ENCODE peak calls at places on chromosomes 3 and 15, in ten cellular contexts. One of them, this sample, is unnamed.
A peak's percentile ranks its signal among the peaks of the same experiment; 100 is the strongest.

GRCh38 chr3:52533623-52534280 is at the start of gene NT5DC2:
- DNase-seq in stimulated activated naive CD8-positive, alpha-beta T cell treated with anti-CD3 and anti-CD28 coated beads, Interleukin-15, amount 100 ng/mL, for 72 hours: peak; percentile 72
- DNase-seq in HT1080: peak; percentile 41
- DNase-seq in iris pigment epithelial cell: peak; percentile 70
- DNase-seq in foreskin keratinocyte: no peak
- DNase-seq in stimulated activated CD4-positive, alpha-beta T cell treated with anti-CD3 and anti-CD28 coated beads, Interleukin-15, amount 100 ng/mL, for 1 hour: peak; percentile 24
- DNase-seq in HL-60: peak; percentile 34
- DNase-seq in KBM-7: peak; percentile 21
- DNase-seq in M059J: peak; percentile 62
- DNase-seq in sigmoid colon: peak; percentile 86
- DNase-seq in this sample: peak; percentile 73

GRCh38 chr3:188772886-188773285 is 398.9 kb upstream of the TPRG1 start:
- DNase-seq in stimulated activated naive CD8-positive, alpha-beta T cell treated with anti-CD3 and anti-CD28 coated beads, Interleukin-15, amount 100 ng/mL, for 72 hours: no peak
- DNase-seq in HT1080: peak; percentile 70
- DNase-seq in iris pigment epithelial cell: peak; percentile 89
- DNase-seq in foreskin keratinocyte: no peak
- DNase-seq in stimulated activated CD4-positive, alpha-beta T cell treated with anti-CD3 and anti-CD28 coated beads, Interleukin-15, amount 100 ng/mL, for 1 hour: no peak
- DNase-seq in HL-60: no peak
- DNase-seq in KBM-7: no peak
- DNase-seq in M059J: peak; percentile 82
- DNase-seq in sigmoid colon: no peak
- DNase-seq in this sample: no peak

GRCh38 chr3:186452517-186452916 is 90.5 kb upstream of the DGKG start:
- DNase-seq in stimulated activated naive CD8-positive, alpha-beta T cell treated with anti-CD3 and anti-CD28 coated beads, Interleukin-15, amount 100 ng/mL, for 72 hours: no peak
- DNase-seq in HT1080: peak; percentile 92
- DNase-seq in iris pigment epithelial cell: peak; percentile 91
- DNase-seq in foreskin keratinocyte: no peak
- DNase-seq in stimulated activated CD4-positive, alpha-beta T cell treated with anti-CD3 and anti-CD28 coated beads, Interleukin-15, amount 100 ng/mL, for 1 hour: no peak
- DNase-seq in HL-60: no peak
- DNase-seq in KBM-7: no peak
- DNase-seq in M059J: peak; percentile 97
- DNase-seq in sigmoid colon: no peak
- DNase-seq in this sample: no peak

GRCh38 chr3:165983284-165983683 is 146.1 kb upstream of the BCHE start:
- DNase-seq in stimulated activated naive CD8-positive, alpha-beta T cell treated with anti-CD3 and anti-CD28 coated beads, Interleukin-15, amount 100 ng/mL, for 72 hours: no peak
- DNase-seq in HT1080: peak; percentile 70
- DNase-seq in iris pigment epithelial cell: peak; percentile 20
- DNase-seq in foreskin keratinocyte: peak; percentile 5
- DNase-seq in stimulated activated CD4-positive, alpha-beta T cell treated with anti-CD3 and anti-CD28 coated beads, Interleukin-15, amount 100 ng/mL, for 1 hour: no peak
- DNase-seq in HL-60: no peak
- DNase-seq in KBM-7: no peak
- DNase-seq in M059J: peak; percentile 28
- DNase-seq in sigmoid colon: no peak
- DNase-seq in this sample: no peak

GRCh38 chr15:62087671-62088360 is 21.0 kb downstream of the C2CD4A start:
- DNase-seq in stimulated activated naive CD8-positive, alpha-beta T cell treated with anti-CD3 and anti-CD28 coated beads, Interleukin-15, amount 100 ng/mL, for 72 hours: no peak
- DNase-seq in HT1080: no peak
- DNase-seq in iris pigment epithelial cell: peak; percentile 21
- DNase-seq in foreskin keratinocyte: no peak
- DNase-seq in stimulated activated CD4-positive, alpha-beta T cell treated with anti-CD3 and anti-CD28 coated beads, Interleukin-15, amount 100 ng/mL, for 1 hour: no peak
- DNase-seq in HL-60: no peak
- DNase-seq in KBM-7: no peak
- DNase-seq in M059J: no peak
- DNase-seq in sigmoid colon: no peak
- DNase-seq in this sample: no peak

GRCh38 chr3:33447958-33448357 is 7.8 kb upstream of the UBP1 start:
- DNase-seq in stimulated activated naive CD8-positive, alpha-beta T cell treated with anti-CD3 and anti-CD28 coated beads, Interleukin-15, amount 100 ng/mL, for 72 hours: no peak
- DNase-seq in HT1080: no peak
- DNase-seq in iris pigment epithelial cell: no peak
- DNase-seq in foreskin keratinocyte: no peak
- DNase-seq in stimulated activated CD4-positive, alpha-beta T cell treated with anti-CD3 and anti-CD28 coated beads, Interleukin-15, amount 100 ng/mL, for 1 hour: no peak
- DNase-seq in HL-60: no peak
- DNase-seq in KBM-7: no peak
- DNase-seq in M059J: no peak
- DNase-seq in sigmoid colon: no peak
- DNase-seq in this sample: no peak

GRCh38 chr3:11407644-11408043 is 135.4 kb downstream of the ATG7 start:
- DNase-seq in stimulated activated naive CD8-positive, alpha-beta T cell treated with anti-CD3 and anti-CD28 coated beads, Interleukin-15, amount 100 ng/mL, for 72 hours: no peak
- DNase-seq in HT1080: no peak
- DNase-seq in iris pigment epithelial cell: no peak
- DNase-seq in foreskin keratinocyte: no peak
- DNase-seq in stimulated activated CD4-positive, alpha-beta T cell treated with anti-CD3 and anti-CD28 coated beads, Interleukin-15, amount 100 ng/mL, for 1 hour: no peak
- DNase-seq in HL-60: no peak
- DNase-seq in KBM-7: no peak
- DNase-seq in M059J: peak; percentile 12
- DNase-seq in sigmoid colon: no peak
- DNase-seq in this sample: no peak

GRCh38 chr3:14472471-14473351 is 67.4 kb downstream of the GRIP2 start:
- DNase-seq in stimulated activated naive CD8-positive, alpha-beta T cell treated with anti-CD3 and anti-CD28 coated beads, Interleukin-15, amount 100 ng/mL, for 72 hours: no peak
- DNase-seq in HT1080: peak; percentile 94
- DNase-seq in iris pigment epithelial cell: peak; percentile 94
- DNase-seq in foreskin keratinocyte: no peak
- DNase-seq in stimulated activated CD4-positive, alpha-beta T cell treated with anti-CD3 and anti-CD28 coated beads, Interleukin-15, amount 100 ng/mL, for 1 hour: no peak
- DNase-seq in HL-60: no peak
- DNase-seq in KBM-7: no peak
- DNase-seq in M059J: peak; percentile 98
- DNase-seq in sigmoid colon: no peak
- DNase-seq in this sample: no peak

GRCh38 chr15:89358755-89359439 is 24.3 kb upstream of the POLG start:
- DNase-seq in stimulated activated naive CD8-positive, alpha-beta T cell treated with anti-CD3 and anti-CD28 coated beads, Interleukin-15, amount 100 ng/mL, for 72 hours: peak; percentile 86
- DNase-seq in HT1080: peak; percentile 73
- DNase-seq in iris pigment epithelial cell: peak; percentile 64
- DNase-seq in foreskin keratinocyte: no peak
- DNase-seq in stimulated activated CD4-positive, alpha-beta T cell treated with anti-CD3 and anti-CD28 coated beads, Interleukin-15, amount 100 ng/mL, for 1 hour: peak; percentile 67
- DNase-seq in HL-60: peak; percentile 67
- DNase-seq in KBM-7: peak; percentile 91
- DNase-seq in M059J: peak; percentile 57
- DNase-seq in sigmoid colon: peak; percentile 81
- DNase-seq in this sample: peak; percentile 71

GRCh38 chr3:38163117-38163870 is 2.0 kb upstream of the OXSR1 start:
- DNase-seq in stimulated activated naive CD8-positive, alpha-beta T cell treated with anti-CD3 and anti-CD28 coated beads, Interleukin-15, amount 100 ng/mL, for 72 hours: no peak
- DNase-seq in HT1080: no peak
- DNase-seq in iris pigment epithelial cell: no peak
- DNase-seq in foreskin keratinocyte: no peak
- DNase-seq in stimulated activated CD4-positive, alpha-beta T cell treated with anti-CD3 and anti-CD28 coated beads, Interleukin-15, amount 100 ng/mL, for 1 hour: no peak
- DNase-seq in HL-60: peak; percentile 50
- DNase-seq in KBM-7: no peak
- DNase-seq in M059J: no peak
- DNase-seq in sigmoid colon: no peak
- DNase-seq in this sample: no peak

GRCh38 chr3:121651684-121652083 is 9.0 kb downstream of the HCLS1 start:
- DNase-seq in stimulated activated naive CD8-positive, alpha-beta T cell treated with anti-CD3 and anti-CD28 coated beads, Interleukin-15, amount 100 ng/mL, for 72 hours: no peak
- DNase-seq in HT1080: peak; percentile 24
- DNase-seq in iris pigment epithelial cell: peak; percentile 26
- DNase-seq in foreskin keratinocyte: no peak
- DNase-seq in stimulated activated CD4-positive, alpha-beta T cell treated with anti-CD3 and anti-CD28 coated beads, Interleukin-15, amount 100 ng/mL, for 1 hour: no peak
- DNase-seq in HL-60: no peak
- DNase-seq in KBM-7: no peak
- DNase-seq in M059J: peak; percentile 26
- DNase-seq in sigmoid colon: no peak
- DNase-seq in this sample: peak; percentile 67

GRCh38 chr3:108377384-108377783 is 81.0 kb downstream of the HHLA2 start:
- DNase-seq in stimulated activated naive CD8-positive, alpha-beta T cell treated with anti-CD3 and anti-CD28 coated beads, Interleukin-15, amount 100 ng/mL, for 72 hours: no peak
- DNase-seq in HT1080: no peak
- DNase-seq in iris pigment epithelial cell: no peak
- DNase-seq in foreskin keratinocyte: no peak
- DNase-seq in stimulated activated CD4-positive, alpha-beta T cell treated with anti-CD3 and anti-CD28 coated beads, Interleukin-15, amount 100 ng/mL, for 1 hour: no peak
- DNase-seq in HL-60: no peak
- DNase-seq in KBM-7: no peak
- DNase-seq in M059J: no peak
- DNase-seq in sigmoid colon: no peak
- DNase-seq in this sample: no peak

GRCh38 chr3:128170866-128171516 is 17.7 kb downstream of the EEFSEC start:
- DNase-seq in stimulated activated naive CD8-positive, alpha-beta T cell treated with anti-CD3 and anti-CD28 coated beads, Interleukin-15, amount 100 ng/mL, for 72 hours: no peak
- DNase-seq in HT1080: peak; percentile 79
- DNase-seq in iris pigment epithelial cell: peak; percentile 82
- DNase-seq in foreskin keratinocyte: no peak
- DNase-seq in stimulated activated CD4-positive, alpha-beta T cell treated with anti-CD3 and anti-CD28 coated beads, Interleukin-15, amount 100 ng/mL, for 1 hour: no peak
- DNase-seq in HL-60: peak; percentile 66
- DNase-seq in KBM-7: peak; percentile 90
- DNase-seq in M059J: peak; percentile 67
- DNase-seq in sigmoid colon: peak; percentile 85
- DNase-seq in this sample: peak; percentile 26

GRCh38 chr3:15404767-15405166 is 22.6 kb downstream of the METTL6 start:
- DNase-seq in stimulated activated naive CD8-positive, alpha-beta T cell treated with anti-CD3 and anti-CD28 coated beads, Interleukin-15, amount 100 ng/mL, for 72 hours: no peak
- DNase-seq in HT1080: no peak
- DNase-seq in iris pigment epithelial cell: no peak
- DNase-seq in foreskin keratinocyte: no peak
- DNase-seq in stimulated activated CD4-positive, alpha-beta T cell treated with anti-CD3 and anti-CD28 coated beads, Interleukin-15, amount 100 ng/mL, for 1 hour: no peak
- DNase-seq in HL-60: no peak
- DNase-seq in KBM-7: no peak
- DNase-seq in M059J: no peak
- DNase-seq in sigmoid colon: no peak
- DNase-seq in this sample: no peak

GRCh38 chr3:152834354-152835310 is at the start of gene P2RY1:
- DNase-seq in stimulated activated naive CD8-positive, alpha-beta T cell treated with anti-CD3 and anti-CD28 coated beads, Interleukin-15, amount 100 ng/mL, for 72 hours: peak; percentile 41
- DNase-seq in HT1080: peak; percentile 92
- DNase-seq in iris pigment epithelial cell: peak; percentile 67
- DNase-seq in foreskin keratinocyte: peak; percentile 62
- DNase-seq in stimulated activated CD4-positive, alpha-beta T cell treated with anti-CD3 and anti-CD28 coated beads, Interleukin-15, amount 100 ng/mL, for 1 hour: no peak
- DNase-seq in HL-60: peak; percentile 27
- DNase-seq in KBM-7: peak; percentile 95
- DNase-seq in M059J: peak; percentile 41
- DNase-seq in sigmoid colon: peak; percentile 84
- DNase-seq in this sample: peak; percentile 13

GRCh38 chr3:105997800-105998526 is 129.2 kb upstream of the CBLB start:
- DNase-seq in stimulated activated naive CD8-positive, alpha-beta T cell treated with anti-CD3 and anti-CD28 coated beads, Interleukin-15, amount 100 ng/mL, for 72 hours: no peak
- DNase-seq in HT1080: peak; percentile 100
- DNase-seq in iris pigment epithelial cell: peak; percentile 98
- DNase-seq in foreskin keratinocyte: peak; percentile 99
- DNase-seq in stimulated activated CD4-positive, alpha-beta T cell treated with anti-CD3 and anti-CD28 coated beads, Interleukin-15, amount 100 ng/mL, for 1 hour: no peak
- DNase-seq in HL-60: peak; percentile 85
- DNase-seq in KBM-7: peak; percentile 52
- DNase-seq in M059J: peak; percentile 98
- DNase-seq in sigmoid colon: no peak
- DNase-seq in this sample: no peak

GRCh38 chr3:72152551-72153476 is 367.9 kb upstream of the PROK2 start:
- DNase-seq in stimulated activated naive CD8-positive, alpha-beta T cell treated with anti-CD3 and anti-CD28 coated beads, Interleukin-15, amount 100 ng/mL, for 72 hours: no peak
- DNase-seq in HT1080: peak; percentile 7
- DNase-seq in iris pigment epithelial cell: peak; percentile 61
- DNase-seq in foreskin keratinocyte: no peak
- DNase-seq in stimulated activated CD4-positive, alpha-beta T cell treated with anti-CD3 and anti-CD28 coated beads, Interleukin-15, amount 100 ng/mL, for 1 hour: no peak
- DNase-seq in HL-60: no peak
- DNase-seq in KBM-7: no peak
- DNase-seq in M059J: peak; percentile 18
- DNase-seq in sigmoid colon: peak; percentile 90
- DNase-seq in this sample: peak; percentile 86

GRCh38 chr3:97793415-97794019 is 28.3 kb upstream of the CRYBG3 start:
- DNase-seq in stimulated activated naive CD8-positive, alpha-beta T cell treated with anti-CD3 and anti-CD28 coated beads, Interleukin-15, amount 100 ng/mL, for 72 hours: no peak
- DNase-seq in HT1080: peak; percentile 54
- DNase-seq in iris pigment epithelial cell: peak; percentile 56
- DNase-seq in foreskin keratinocyte: peak; percentile 9
- DNase-seq in stimulated activated CD4-positive, alpha-beta T cell treated with anti-CD3 and anti-CD28 coated beads, Interleukin-15, amount 100 ng/mL, for 1 hour: no peak
- DNase-seq in HL-60: no peak
- DNase-seq in KBM-7: peak; percentile 79
- DNase-seq in M059J: peak; percentile 72
- DNase-seq in sigmoid colon: no peak
- DNase-seq in this sample: peak; percentile 34

GRCh38 chr3:24004171-24004938 is 59.3 kb downstream of the NR1D2 start:
- DNase-seq in stimulated activated naive CD8-positive, alpha-beta T cell treated with anti-CD3 and anti-CD28 coated beads, Interleukin-15, amount 100 ng/mL, for 72 hours: peak; percentile 55
- DNase-seq in HT1080: peak; percentile 55
- DNase-seq in iris pigment epithelial cell: no peak
- DNase-seq in foreskin keratinocyte: peak; percentile 75
- DNase-seq in stimulated activated CD4-positive, alpha-beta T cell treated with anti-CD3 and anti-CD28 coated beads, Interleukin-15, amount 100 ng/mL, for 1 hour: no peak
- DNase-seq in HL-60: no peak
- DNase-seq in KBM-7: no peak
- DNase-seq in M059J: no peak
- DNase-seq in sigmoid colon: no peak
- DNase-seq in this sample: no peak

GRCh38 chr15:90774731-90775521 is 57.8 kb downstream of the BLM start:
- DNase-seq in stimulated activated naive CD8-positive, alpha-beta T cell treated with anti-CD3 and anti-CD28 coated beads, Interleukin-15, amount 100 ng/mL, for 72 hours: no peak
- DNase-seq in HT1080: peak; percentile 90
- DNase-seq in iris pigment epithelial cell: peak; percentile 79
- DNase-seq in foreskin keratinocyte: peak; percentile 59
- DNase-seq in stimulated activated CD4-positive, alpha-beta T cell treated with anti-CD3 and anti-CD28 coated beads, Interleukin-15, amount 100 ng/mL, for 1 hour: no peak
- DNase-seq in HL-60: no peak
- DNase-seq in KBM-7: no peak
- DNase-seq in M059J: peak; percentile 92
- DNase-seq in sigmoid colon: no peak
- DNase-seq in this sample: no peak

GRCh38 chr3:196496183-196496582 is 7.4 kb downstream of the RNF168 start:
- DNase-seq in stimulated activated naive CD8-positive, alpha-beta T cell treated with anti-CD3 and anti-CD28 coated beads, Interleukin-15, amount 100 ng/mL, for 72 hours: no peak
- DNase-seq in HT1080: no peak
- DNase-seq in iris pigment epithelial cell: no peak
- DNase-seq in foreskin keratinocyte: no peak
- DNase-seq in stimulated activated CD4-positive, alpha-beta T cell treated with anti-CD3 and anti-CD28 coated beads, Interleukin-15, amount 100 ng/mL, for 1 hour: no peak
- DNase-seq in HL-60: no peak
- DNase-seq in KBM-7: no peak
- DNase-seq in M059J: no peak
- DNase-seq in sigmoid colon: no peak
- DNase-seq in this sample: no peak

GRCh38 chr3:126539558-126540250 is 15.7 kb downstream of the CHST13 start:
- DNase-seq in stimulated activated naive CD8-positive, alpha-beta T cell treated with anti-CD3 and anti-CD28 coated beads, Interleukin-15, amount 100 ng/mL, for 72 hours: no peak
- DNase-seq in HT1080: no peak
- DNase-seq in iris pigment epithelial cell: no peak
- DNase-seq in foreskin keratinocyte: no peak
- DNase-seq in stimulated activated CD4-positive, alpha-beta T cell treated with anti-CD3 and anti-CD28 coated beads, Interleukin-15, amount 100 ng/mL, for 1 hour: no peak
- DNase-seq in HL-60: no peak
- DNase-seq in KBM-7: no peak
- DNase-seq in M059J: no peak
- DNase-seq in sigmoid colon: peak; percentile 50
- DNase-seq in this sample: no peak

GRCh38 chr3:155497930-155498647 is 204.6 kb upstream of the STRIT1 start:
- DNase-seq in stimulated activated naive CD8-positive, alpha-beta T cell treated with anti-CD3 and anti-CD28 coated beads, Interleukin-15, amount 100 ng/mL, for 72 hours: no peak
- DNase-seq in HT1080: peak; percentile 94
- DNase-seq in iris pigment epithelial cell: peak; percentile 65
- DNase-seq in foreskin keratinocyte: peak; percentile 42
- DNase-seq in stimulated activated CD4-positive, alpha-beta T cell treated with anti-CD3 and anti-CD28 coated beads, Interleukin-15, amount 100 ng/mL, for 1 hour: no peak
- DNase-seq in HL-60: no peak
- DNase-seq in KBM-7: no peak
- DNase-seq in M059J: peak; percentile 70
- DNase-seq in sigmoid colon: no peak
- DNase-seq in this sample: no peak

GRCh38 chr3:179450901-179451334 is 352 bp downstream of the GNB4 start:
- DNase-seq in stimulated activated naive CD8-positive, alpha-beta T cell treated with anti-CD3 and anti-CD28 coated beads, Interleukin-15, amount 100 ng/mL, for 72 hours: peak; percentile 9
- DNase-seq in HT1080: peak; percentile 44
- DNase-seq in iris pigment epithelial cell: peak; percentile 34
- DNase-seq in foreskin keratinocyte: no peak
- DNase-seq in stimulated activated CD4-positive, alpha-beta T cell treated with anti-CD3 and anti-CD28 coated beads, Interleukin-15, amount 100 ng/mL, for 1 hour: no peak
- DNase-seq in HL-60: no peak
- DNase-seq in KBM-7: peak; percentile 57
- DNase-seq in M059J: peak; percentile 55
- DNase-seq in sigmoid colon: peak; percentile 65
- DNase-seq in this sample: peak; percentile 40

GRCh38 chr3:140252812-140253656 is 318.0 kb downstream of the CLSTN2 start:
- DNase-seq in stimulated activated naive CD8-positive, alpha-beta T cell treated with anti-CD3 and anti-CD28 coated beads, Interleukin-15, amount 100 ng/mL, for 72 hours: no peak
- DNase-seq in HT1080: peak; percentile 51
- DNase-seq in iris pigment epithelial cell: no peak
- DNase-seq in foreskin keratinocyte: no peak
- DNase-seq in stimulated activated CD4-positive, alpha-beta T cell treated with anti-CD3 and anti-CD28 coated beads, Interleukin-15, amount 100 ng/mL, for 1 hour: no peak
- DNase-seq in HL-60: no peak
- DNase-seq in KBM-7: no peak
- DNase-seq in M059J: peak; percentile 71
- DNase-seq in sigmoid colon: no peak
- DNase-seq in this sample: no peak

GRCh38 chr3:26653811-26654379 is 31.3 kb downstream of the LRRC3B start:
- DNase-seq in stimulated activated naive CD8-positive, alpha-beta T cell treated with anti-CD3 and anti-CD28 coated beads, Interleukin-15, amount 100 ng/mL, for 72 hours: no peak
- DNase-seq in HT1080: no peak
- DNase-seq in iris pigment epithelial cell: no peak
- DNase-seq in foreskin keratinocyte: no peak
- DNase-seq in stimulated activated CD4-positive, alpha-beta T cell treated with anti-CD3 and anti-CD28 coated beads, Interleukin-15, amount 100 ng/mL, for 1 hour: no peak
- DNase-seq in HL-60: no peak
- DNase-seq in KBM-7: no peak
- DNase-seq in M059J: no peak
- DNase-seq in sigmoid colon: no peak
- DNase-seq in this sample: no peak

GRCh38 chr3:153767601-153768558 is 353.3 kb upstream of the ARHGEF26 start:
- DNase-seq in stimulated activated naive CD8-positive, alpha-beta T cell treated with anti-CD3 and anti-CD28 coated beads, Interleukin-15, amount 100 ng/mL, for 72 hours: no peak
- DNase-seq in HT1080: no peak
- DNase-seq in iris pigment epithelial cell: no peak
- DNase-seq in foreskin keratinocyte: no peak
- DNase-seq in stimulated activated CD4-positive, alpha-beta T cell treated with anti-CD3 and anti-CD28 coated beads, Interleukin-15, amount 100 ng/mL, for 1 hour: no peak
- DNase-seq in HL-60: no peak
- DNase-seq in KBM-7: no peak
- DNase-seq in M059J: no peak
- DNase-seq in sigmoid colon: peak; percentile 57
- DNase-seq in this sample: no peak

GRCh38 chr3:178078933-178079332 is 457.3 kb upstream of the KCNMB2 start:
- DNase-seq in stimulated activated naive CD8-positive, alpha-beta T cell treated with anti-CD3 and anti-CD28 coated beads, Interleukin-15, amount 100 ng/mL, for 72 hours: no peak
- DNase-seq in HT1080: no peak
- DNase-seq in iris pigment epithelial cell: peak; percentile 70
- DNase-seq in foreskin keratinocyte: no peak
- DNase-seq in stimulated activated CD4-positive, alpha-beta T cell treated with anti-CD3 and anti-CD28 coated beads, Interleukin-15, amount 100 ng/mL, for 1 hour: no peak
- DNase-seq in HL-60: no peak
- DNase-seq in KBM-7: no peak
- DNase-seq in M059J: peak; percentile 35
- DNase-seq in sigmoid colon: no peak
- DNase-seq in this sample: no peak

This sample was measured in NCI-H345.